ENCODE peak calls at places on chromosomes 7 and 10, in four cellular contexts. One of them, this sample, is unnamed.
A peak's percentile ranks its signal among the peaks of the same experiment; 100 is the strongest.

GRCh38 chr7:122199171-122199570 is 55.1 kb upstream of the AASS start:
- DNase-seq in psoas muscle: no peak
- DNase-seq in CD4-positive, alpha-beta T cell: no peak
- DNase-seq in HCT116: no peak
- DNase-seq in this sample: no peak

GRCh38 chr7:68862736-68863135 is 735.5 kb upstream of the AUTS2 start:
- DNase-seq in psoas muscle: no peak
- DNase-seq in CD4-positive, alpha-beta T cell: no peak
- DNase-seq in HCT116: no peak
- DNase-seq in this sample: no peak

GRCh38 chr10:83880252-83880791 is 259.0 kb upstream of the GHITM start:
- DNase-seq in psoas muscle: no peak
- DNase-seq in CD4-positive, alpha-beta T cell: no peak
- DNase-seq in HCT116: no peak
- DNase-seq in this sample: peak; percentile 63

GRCh38 chr10:81218307-81218706 is 656.7 kb upstream of the NRG3 start:
- DNase-seq in psoas muscle: no peak
- DNase-seq in CD4-positive, alpha-beta T cell: no peak
- DNase-seq in HCT116: no peak
- DNase-seq in this sample: no peak

GRCh38 chr7:140200102-140200989 is 23.6 kb upstream of the KDM7A start:
- DNase-seq in psoas muscle: peak; percentile 37
- DNase-seq in CD4-positive, alpha-beta T cell: no peak
- DNase-seq in HCT116: no peak
- DNase-seq in this sample: peak; percentile 90

GRCh38 chr7:11698273-11698930 is 133.6 kb downstream of the THSD7A start:
- DNase-seq in psoas muscle: no peak
- DNase-seq in CD4-positive, alpha-beta T cell: no peak
- DNase-seq in HCT116: no peak
- DNase-seq in this sample: no peak

GRCh38 chr7:47580175-47580701 is 1.7 kb downstream of the TNS3 start:
- DNase-seq in psoas muscle: no peak
- DNase-seq in CD4-positive, alpha-beta T cell: no peak
- DNase-seq in HCT116: no peak
- DNase-seq in this sample: no peak

GRCh38 chr7:70325509-70326101 is 727.3 kb downstream of the AUTS2 start:
- DNase-seq in psoas muscle: no peak
- DNase-seq in CD4-positive, alpha-beta T cell: no peak
- DNase-seq in HCT116: no peak
- DNase-seq in this sample: no peak

GRCh38 chr10:11225935-11226334 is 208.3 kb downstream of the CELF2 start:
- DNase-seq in psoas muscle: no peak
- DNase-seq in CD4-positive, alpha-beta T cell: peak; percentile 63
- DNase-seq in HCT116: no peak
- DNase-seq in this sample: no peak

GRCh38 chr7:87687653-87688254 is 59.6 kb downstream of the RUNDC3B start:
- DNase-seq in psoas muscle: no peak
- DNase-seq in CD4-positive, alpha-beta T cell: no peak
- DNase-seq in HCT116: no peak
- DNase-seq in this sample: no peak

GRCh38 chr10:112695539-112695938 is 248.5 kb downstream of the VTI1A start:
- DNase-seq in psoas muscle: no peak
- DNase-seq in CD4-positive, alpha-beta T cell: no peak
- DNase-seq in HCT116: no peak
- DNase-seq in this sample: no peak

GRCh38 chr10:12777840-12778585 is 223.5 kb downstream of the CCDC3 start:
- DNase-seq in psoas muscle: no peak
- DNase-seq in CD4-positive, alpha-beta T cell: no peak
- DNase-seq in HCT116: no peak
- DNase-seq in this sample: no peak

GRCh38 chr10:125995726-125996304 is 99.5 kb downstream of the FANK1 start:
- DNase-seq in psoas muscle: no peak
- DNase-seq in CD4-positive, alpha-beta T cell: no peak
- DNase-seq in HCT116: no peak
- DNase-seq in this sample: no peak

GRCh38 chr10:124259139-124259825 is 159.4 kb downstream of the OAT start:
- DNase-seq in psoas muscle: no peak
- DNase-seq in CD4-positive, alpha-beta T cell: no peak
- DNase-seq in HCT116: peak; percentile 21
- DNase-seq in this sample: no peak

GRCh38 chr7:5234852-5235831 is 45.1 kb downstream of the WIPI2 start:
- DNase-seq in psoas muscle: no peak
- DNase-seq in CD4-positive, alpha-beta T cell: no peak
- DNase-seq in HCT116: no peak
- DNase-seq in this sample: no peak

GRCh38 chr7:105304040-105304895 is 84.5 kb downstream of the SRPK2 start:
- DNase-seq in psoas muscle: no peak
- DNase-seq in CD4-positive, alpha-beta T cell: no peak
- DNase-seq in HCT116: peak; percentile 56
- DNase-seq in this sample: no peak

GRCh38 chr7:21641546-21641945 is 98.7 kb downstream of the DNAH11 start:
- DNase-seq in psoas muscle: no peak
- DNase-seq in CD4-positive, alpha-beta T cell: no peak
- DNase-seq in HCT116: no peak
- DNase-seq in this sample: no peak

GRCh38 chr10:12097791-12098190 is 29.0 kb downstream of the DHTKD1 start:
- DNase-seq in psoas muscle: no peak
- DNase-seq in CD4-positive, alpha-beta T cell: no peak
- DNase-seq in HCT116: no peak
- DNase-seq in this sample: no peak

GRCh38 chr7:74174606-74175082 is 488 bp downstream of the EIF4H start:
- DNase-seq in psoas muscle: peak; percentile 55
- DNase-seq in CD4-positive, alpha-beta T cell: peak; percentile 24
- DNase-seq in HCT116: no peak
- DNase-seq in this sample: no peak

GRCh38 chr7:102454423-102454822 is 10.2 kb downstream of the ALKBH4 start:
- DNase-seq in psoas muscle: no peak
- DNase-seq in CD4-positive, alpha-beta T cell: no peak
- DNase-seq in HCT116: no peak
- DNase-seq in this sample: no peak

GRCh38 chr7:84176716-84177115 is 17.9 kb downstream of the SEMA3A start:
- DNase-seq in psoas muscle: no peak
- DNase-seq in CD4-positive, alpha-beta T cell: no peak
- DNase-seq in HCT116: no peak
- DNase-seq in this sample: no peak

GRCh38 chr10:47337243-47337642 is 10.9 kb upstream of the RBP3 start:
- DNase-seq in psoas muscle: no peak
- DNase-seq in CD4-positive, alpha-beta T cell: no peak
- DNase-seq in HCT116: no peak
- DNase-seq in this sample: no peak

GRCh38 chr10:89783406-89783805 is 82.0 kb downstream of the KIF20B start:
- DNase-seq in psoas muscle: no peak
- DNase-seq in CD4-positive, alpha-beta T cell: no peak
- DNase-seq in HCT116: no peak
- DNase-seq in this sample: no peak

GRCh38 chr10:62735464-62736188 is 68.9 kb upstream of the ADO start:
- DNase-seq in psoas muscle: no peak
- DNase-seq in CD4-positive, alpha-beta T cell: no peak
- DNase-seq in HCT116: no peak
- DNase-seq in this sample: no peak

GRCh38 chr10:6516877-6517276 is 63.2 kb downstream of the PRKCQ start:
- DNase-seq in psoas muscle: no peak
- DNase-seq in CD4-positive, alpha-beta T cell: no peak
- DNase-seq in HCT116: no peak
- DNase-seq in this sample: no peak

GRCh38 chr10:79106251-79106650 is 37.5 kb downstream of the ZMIZ1 start:
- DNase-seq in psoas muscle: no peak
- DNase-seq in CD4-positive, alpha-beta T cell: no peak
- DNase-seq in HCT116: no peak
- DNase-seq in this sample: no peak

GRCh38 chr7:157932498-157933218 is 595.9 kb downstream of the DNAJB6 start:
- DNase-seq in psoas muscle: no peak
- DNase-seq in CD4-positive, alpha-beta T cell: no peak
- DNase-seq in HCT116: peak; percentile 90
- DNase-seq in this sample: no peak

GRCh38 chr7:137667633-137668387 is 179.0 kb downstream of the DGKI start:
- DNase-seq in psoas muscle: no peak
- DNase-seq in CD4-positive, alpha-beta T cell: no peak
- DNase-seq in HCT116: no peak
- DNase-seq in this sample: no peak

GRCh38 chr7:1276626-1277175 is 44.0 kb downstream of the UNCX start:
- DNase-seq in psoas muscle: peak; percentile 0
- DNase-seq in CD4-positive, alpha-beta T cell: no peak
- DNase-seq in HCT116: no peak
- DNase-seq in this sample: no peak

GRCh38 chr10:121183241-121183640 is 332.1 kb downstream of the WDR11 start:
- DNase-seq in psoas muscle: no peak
- DNase-seq in CD4-positive, alpha-beta T cell: no peak
- DNase-seq in HCT116: no peak
- DNase-seq in this sample: no peak

GRCh38 chr10:95660283-95660682 is 3.8 kb upstream of the ALDH18A1 start:
- DNase-seq in psoas muscle: no peak
- DNase-seq in CD4-positive, alpha-beta T cell: no peak
- DNase-seq in HCT116: no peak
- DNase-seq in this sample: no peak

GRCh38 chr10:91009121-91009520 is 88.2 kb upstream of the ANKRD1 start:
- DNase-seq in psoas muscle: no peak
- DNase-seq in CD4-positive, alpha-beta T cell: no peak
- DNase-seq in HCT116: no peak
- DNase-seq in this sample: no peak

GRCh38 chr7:108181073-108181985 is 51.2 kb upstream of the LAMB4 start:
- DNase-seq in psoas muscle: no peak
- DNase-seq in CD4-positive, alpha-beta T cell: no peak
- DNase-seq in HCT116: peak; percentile 51
- DNase-seq in this sample: no peak

GRCh38 chr7:37476881-37477280 is 28.2 kb upstream of the ELMO1 start:
- DNase-seq in psoas muscle: no peak
- DNase-seq in CD4-positive, alpha-beta T cell: no peak
- DNase-seq in HCT116: no peak
- DNase-seq in this sample: no peak
- H3K27ac ChIP-seq in psoas muscle: no peak overlapping the region
- H3K27ac ChIP-seq in CD4-positive, alpha-beta T cell: no peak overlapping the region
- H3K27ac ChIP-seq in HCT116: no peak overlapping the region
- H3K27ac ChIP-seq in this sample: no peak overlapping the region

GRCh38 chr10:50404021-50404823 is 152.9 kb upstream of the ASAH2 start:
- DNase-seq in psoas muscle: no peak
- DNase-seq in CD4-positive, alpha-beta T cell: no peak
- DNase-seq in HCT116: no peak
- DNase-seq in this sample: no peak

GRCh38 chr10:50405733-50406132 is 154.4 kb upstream of the ASAH2 start:
- DNase-seq in psoas muscle: no peak
- DNase-seq in CD4-positive, alpha-beta T cell: no peak
- DNase-seq in HCT116: no peak
- DNase-seq in this sample: no peak

GRCh38 chr10:50403074-50403473 is 151.8 kb upstream of the ASAH2 start:
- DNase-seq in psoas muscle: no peak
- DNase-seq in CD4-positive, alpha-beta T cell: no peak
- DNase-seq in HCT116: no peak
- DNase-seq in this sample: no peak

GRCh38 chr10:50407077-50407801 is 155.9 kb upstream of the ASAH2 start:
- DNase-seq in psoas muscle: no peak
- DNase-seq in CD4-positive, alpha-beta T cell: no peak
- DNase-seq in HCT116: peak; percentile 74
- DNase-seq in this sample: no peak

DNA sequence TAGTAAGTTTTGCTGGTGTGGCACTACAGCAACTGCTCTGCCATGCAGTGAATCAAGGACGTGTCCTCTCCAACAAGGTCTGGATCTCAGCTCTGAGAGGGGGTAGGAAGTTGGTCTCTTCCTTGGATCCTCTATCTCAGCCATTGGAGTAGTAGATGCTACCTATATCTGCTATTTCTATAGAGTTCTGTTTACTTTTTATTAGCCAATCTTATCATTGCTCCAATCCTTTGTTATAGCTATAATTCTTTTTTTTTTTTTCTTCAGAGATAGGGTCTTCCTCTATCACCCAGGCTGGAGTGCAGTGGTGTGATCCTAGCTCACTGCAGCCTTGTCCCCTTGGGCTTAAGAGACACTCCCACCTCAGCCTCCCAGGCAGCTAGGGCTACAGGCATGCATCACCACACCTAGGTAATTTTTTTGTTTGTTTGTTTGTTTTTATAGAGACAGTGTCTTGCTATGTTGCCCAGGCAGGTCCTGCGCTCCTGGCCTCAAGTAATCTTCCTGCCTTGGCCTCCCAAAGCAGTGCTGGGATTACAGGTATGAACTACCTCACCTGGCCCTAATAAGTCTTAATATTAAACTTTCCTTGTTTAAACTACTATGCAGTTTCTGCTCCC is 155.3 kb upstream of the ASAH2 start:
- DNase-seq in psoas muscle: no peak
- DNase-seq in CD4-positive, alpha-beta T cell: no peak
- DNase-seq in HCT116: no peak
- DNase-seq in this sample: no peak
- H3K27ac ChIP-seq in psoas muscle: no peak overlapping the region
- H3K27ac ChIP-seq in CD4-positive, alpha-beta T cell: no peak overlapping the region
- H3K27ac ChIP-seq in HCT116: peak overlapping the region; percentile 58
- H3K27ac ChIP-seq in this sample: no peak overlapping the region

GRCh38 chr7:34365011-34365410 is 293.0 kb upstream of the NPSR1 start:
- DNase-seq in psoas muscle: no peak
- DNase-seq in CD4-positive, alpha-beta T cell: no peak
- DNase-seq in HCT116: no peak
- DNase-seq in this sample: no peak
- H3K27ac ChIP-seq in psoas muscle: no peak overlapping the region
- H3K27ac ChIP-seq in CD4-positive, alpha-beta T cell: no peak overlapping the region
- H3K27ac ChIP-seq in HCT116: no peak overlapping the region
- H3K27ac ChIP-seq in this sample: no peak overlapping the region

GRCh38 chr7:24981544-24981951 is 1.6 kb upstream of the OSBPL3 start:
- DNase-seq in psoas muscle: peak; percentile 35
- DNase-seq in CD4-positive, alpha-beta T cell: peak; percentile 40
- DNase-seq in HCT116: no peak
- DNase-seq in this sample: peak; percentile 75
- H3K27ac ChIP-seq in psoas muscle: peak overlapping the region; percentile 83
- H3K27ac ChIP-seq in CD4-positive, alpha-beta T cell: no peak overlapping the region
- H3K27ac ChIP-seq in HCT116: peak overlapping the region; percentile 78
- H3K27ac ChIP-seq in this sample: peak overlapping the region; percentile 92

This sample was measured in right atrium auricular region.